ENCODE peak calls at places on chromosomes 6 and 20, in four cellular contexts. R is hepatocyte, P is Panc1, Q is mucosa of descending colon. N is an unnamed sample.

GRCh38 chr6:157999100-158000051 is 17.7 kb downstream of the SYNJ2 start:
- DNase-seq in R (no peak), P (no peak), Q (no peak), N (no peak)

GRCh38 chr6:49322861-49323260 is 140.2 kb downstream of the MMUT start:
- DNase-seq in R (no peak), P (no peak), Q (no peak), N (no peak)

GRCh38 chr6:72461144-72461543 is 160.7 kb upstream of the KCNQ5 start:
- DNase-seq in R (no peak), P (no peak), Q (no peak), N (no peak)

GRCh38 chr6:47587503-47587902 is 109.9 kb downstream of the CD2AP start:
- DNase-seq in R (no peak), P (no peak), Q (no peak), N (no peak)

GRCh38 chr6:20680697-20681165 is 146.5 kb downstream of the CDKAL1 start:
- DNase-seq in R (no peak), P (no peak), Q (no peak), N (no peak)

GRCh38 chr20:63536241-63536977 is 767 bp downstream of the PTK6 start:
- DNase-seq in R (no peak), P (no peak), Q (peak; percentile 70), N (peak; percentile 85)

GRCh38 chr20:1440024-1440423 is 26.6 kb downstream of the NSFL1C start:
- DNase-seq in R (no peak), P (no peak), Q (no peak), N (no peak)

GRCh38 chr6:161894436-161894835 is 620.6 kb upstream of the AGPAT4 start:
- DNase-seq in R (no peak), P (no peak), Q (no peak), N (no peak)

GRCh38 chr6:136921936-136922679 is at the start of gene SLC35D3:
- DNase-seq in R (peak; percentile 20), P (no peak), Q (peak; percentile 50), N (no peak)

GRCh38 chr6:125944434-125944816 is 12.1 kb upstream of the HINT3 start:
- DNase-seq in R (peak; percentile 72), P (no peak), Q (peak; percentile 62), N (peak; percentile 83)

GRCh38 chr20:58708246-58708931 is 15.8 kb downstream of the NPEPL1 start:
- DNase-seq in R (no peak), P (no peak), Q (no peak), N (peak; percentile 70)

GRCh38 chr6:16409531-16410441 is 171.4 kb downstream of the GMPR start:
- DNase-seq in R (peak; percentile 69), P (peak; percentile 36), Q (peak; percentile 69), N (no peak)

GRCh38 chr6:41494212-41495115 is 51.7 kb upstream of the FOXP4 start:
- DNase-seq in R (no peak), P (no peak), Q (no peak), N (no peak)

GRCh38 chr6:112911949-112912348 is 564.8 kb downstream of the RFPL4B start:
- DNase-seq in R (no peak), P (no peak), Q (no peak), N (no peak)

GRCh38 chr6:144215932-144216667 is 65.8 kb downstream of the STX11 start:
- DNase-seq in R (peak; percentile 97), P (peak; percentile 97), Q (peak; percentile 95), N (peak; percentile 97)

GRCh38 chr6:108581237-108581931 is 20.7 kb downstream of the FOXO3 start:
- DNase-seq in R (peak; percentile 48), P (no peak), Q (no peak), N (no peak)
- H3K4me1 ChIP-seq in R (peaks cover 82% of the 10 kb centered on the region), P (peaks cover 17% of the 10 kb centered on the region), Q (peaks cover 18% of the 10 kb centered on the region), N (peaks cover 55% of the 10 kb centered on the region)

GRCh38 chr6:25350593-25350992 is 71.4 kb downstream of the CARMIL1 start:
- DNase-seq in R (no peak), P (no peak), Q (no peak), N (no peak)
- H3K4me1 ChIP-seq in R (peaks cover 9% of the 10 kb centered on the region), P (no peaks in the 10 kb centered on the region), Q (no peaks in the 10 kb centered on the region), N (peaks cover 4% of the 10 kb centered on the region)

GRCh38 chr6:35678814-35679213 is 9.9 kb downstream of the FKBP5 start:
- DNase-seq in R (no peak), P (no peak), Q (no peak), N (no peak)
- H3K4me1 ChIP-seq in R (no peaks in the 10 kb centered on the region), P (no peaks in the 10 kb centered on the region), Q (peaks cover 27% of the 10 kb centered on the region), N (peaks cover 13% of the 10 kb centered on the region)

DNA sequence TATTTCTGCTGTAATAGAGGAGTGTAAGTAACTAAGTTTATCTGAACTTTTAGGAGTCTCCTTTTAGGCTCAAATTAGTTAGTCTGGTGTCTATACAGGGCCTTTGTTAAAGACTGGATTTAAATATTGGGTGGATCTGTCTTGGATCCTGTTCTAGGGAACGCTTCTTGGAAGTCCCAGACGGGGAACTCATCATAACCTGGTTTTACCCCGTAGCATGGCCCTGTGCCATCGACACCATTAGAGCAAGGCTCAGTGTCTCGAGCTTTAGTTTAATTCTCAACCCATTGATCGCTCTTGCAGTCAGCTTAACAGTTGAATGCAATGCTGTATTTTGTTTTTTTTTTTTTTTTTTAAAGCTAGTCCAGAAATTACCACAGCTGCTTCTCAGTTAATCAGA is 89.9 kb downstream of the CARMIL1 start:
- DNase-seq in R (no peak), P (no peak), Q (no peak), N (no peak)
- H3K4me1 ChIP-seq in R (peaks cover 12% of the 10 kb centered on the region), P (no peaks in the 10 kb centered on the region), Q (peaks cover 17% of the 10 kb centered on the region), N (peaks cover 9% of the 10 kb centered on the region)

GRCh38 chr20:41079066-41079465 is 50.4 kb downstream of the TOP1 start:
- DNase-seq in R (no peak), P (no peak), Q (no peak), N (no peak)

GRCh38 chr20:41078329-41078728 is 49.7 kb downstream of the TOP1 start:
- DNase-seq in R (peak; percentile 32), P (no peak), Q (no peak), N (no peak)

GRCh38 chr20:41074441-41074840 is 45.8 kb downstream of the TOP1 start:
- DNase-seq in R (no peak), P (no peak), Q (no peak), N (no peak)

GRCh38 chr20:41072919-41073318 is 44.3 kb downstream of the TOP1 start:
- DNase-seq in R (no peak), P (no peak), Q (no peak), N (no peak)

DNA sequence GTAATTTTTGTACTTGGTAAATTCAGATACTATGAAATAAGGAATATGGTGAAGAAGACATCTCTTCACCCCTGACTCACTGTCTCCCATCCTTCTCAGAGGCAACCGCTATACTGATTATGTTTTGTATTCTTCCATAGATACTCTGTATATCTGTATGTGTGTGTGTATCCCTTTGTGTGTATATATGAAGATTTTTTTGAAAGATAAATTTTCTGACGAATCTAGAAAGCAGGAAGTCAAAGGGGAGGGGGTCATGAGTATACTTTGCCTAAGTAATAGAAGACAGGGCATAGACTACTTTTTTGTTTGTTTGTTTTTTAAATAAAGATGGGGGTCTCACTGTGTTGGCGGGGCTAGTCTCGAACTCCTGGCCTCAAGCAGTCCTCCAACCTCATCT is 48.2 kb downstream of the TOP1 start:
- DNase-seq in R (no peak), P (no peak), Q (no peak), N (no peak)
- H3K4me1 ChIP-seq in R (peaks cover 38% of the 10 kb centered on the region), P (peaks cover 38% of the 10 kb centered on the region), Q (peaks cover 29% of the 10 kb centered on the region), N (peaks cover 23% of the 10 kb centered on the region)

GRCh38 chr6:5302220-5302946 is 41.1 kb downstream of the FARS2 start:
- DNase-seq in R (no peak), P (no peak), Q (no peak), N (no peak)

GRCh38 chr6:5303711-5304110 is 42.4 kb downstream of the FARS2 start:
- DNase-seq in R (no peak), P (no peak), Q (no peak), N (no peak)

GRCh38 chr6:5305968-5306626 is 44.8 kb downstream of the FARS2 start:
- DNase-seq in R (peak; percentile 12), P (no peak), Q (no peak), N (no peak)

GRCh38 chr6:5300206-5300764 is 39.0 kb downstream of the FARS2 start:
- DNase-seq in R (no peak), P (no peak), Q (no peak), N (no peak)

GRCh38 chr6:5302995-5303622 is 41.8 kb downstream of the FARS2 start:
- DNase-seq in R (peak; percentile 80), P (peak; percentile 61), Q (peak; percentile 67), N (no peak)
- H3K4me1 ChIP-seq in R (peaks cover 12% of the 10 kb centered on the region), P (peaks cover 6% of the 10 kb centered on the region), Q (peaks cover 4% of the 10 kb centered on the region), N (peaks cover 5% of the 10 kb centered on the region)

DNA sequence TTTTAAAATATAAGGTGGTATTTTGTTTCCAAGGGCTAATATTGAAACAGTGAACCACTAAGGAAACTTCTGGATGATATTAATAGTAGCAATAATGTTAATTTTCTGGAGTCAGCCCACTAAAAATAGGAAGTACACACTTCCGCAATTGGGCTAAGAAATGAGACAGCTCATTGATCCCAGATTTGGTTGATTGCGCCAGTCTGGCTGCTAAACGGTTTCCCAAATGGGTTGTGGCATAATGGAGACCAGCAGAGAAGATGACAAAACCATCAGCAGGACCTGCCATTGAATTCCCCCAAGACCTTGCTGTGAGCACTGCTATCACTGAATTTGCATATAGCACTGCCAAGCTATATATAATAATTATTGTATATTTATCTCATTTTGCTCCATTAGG is 71.2 kb upstream of the SGK1 start:
- DNase-seq in R (no peak), P (no peak), Q (no peak), N (no peak)
- H3K4me1 ChIP-seq in R (no peaks in the 10 kb centered on the region), P (no peaks in the 10 kb centered on the region), Q (no peaks in the 10 kb centered on the region), N (no peaks in the 10 kb centered on the region)

DNA sequence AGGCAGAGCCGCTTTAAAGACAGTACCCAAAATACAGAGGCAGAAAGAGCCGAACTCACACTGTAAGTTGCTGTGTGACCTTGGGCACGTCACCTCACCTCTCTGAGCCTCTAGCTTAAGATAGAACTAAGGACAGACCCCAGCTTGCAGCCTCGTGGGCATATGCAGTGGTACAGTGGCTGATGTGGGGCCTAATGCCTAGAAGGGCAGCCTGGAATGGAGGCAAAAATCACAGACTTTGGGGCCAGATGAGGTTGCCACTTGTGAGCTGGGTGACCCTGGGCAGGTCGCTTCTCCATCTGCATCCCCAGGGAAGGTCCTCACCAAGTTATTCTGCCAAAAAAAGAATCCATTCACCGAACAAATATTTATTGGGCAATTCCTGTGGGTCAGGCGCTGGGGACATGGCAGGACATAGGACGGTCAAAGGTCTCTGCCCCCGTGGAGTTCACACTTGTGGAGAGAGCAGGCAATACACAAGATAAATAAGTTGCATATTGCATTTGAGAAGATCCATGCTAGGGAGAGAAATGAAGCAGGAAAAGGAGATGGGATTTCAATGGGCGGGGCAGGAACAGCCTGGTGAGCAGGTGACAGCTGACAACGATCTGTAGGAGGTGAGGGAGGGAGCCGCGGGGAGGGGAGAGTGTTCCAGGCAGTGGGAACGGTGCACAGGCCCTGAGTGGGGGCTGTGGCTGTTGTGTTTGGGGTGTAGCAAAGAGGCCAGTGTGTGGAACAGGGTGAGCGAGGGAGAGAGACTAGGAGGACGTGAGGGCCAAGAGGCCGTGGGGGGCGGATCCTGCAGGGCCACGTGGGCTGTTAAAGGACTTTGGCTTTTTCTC is 115.2 kb downstream of the CEBPB start:
- DNase-seq in R (peak; percentile 61), P (no peak), Q (peak; percentile 75), N (peak; percentile 86)
- H3K4me1 ChIP-seq in R (peaks cover 50% of the 10 kb centered on the region), P (peaks cover 39% of the 10 kb centered on the region), Q (peaks cover 29% of the 10 kb centered on the region), N (peaks cover 16% of the 10 kb centered on the region)

GRCh38 chr6:51552400-51552799 is 535.0 kb downstream of the PKHD1 start:
- DNase-seq in R (no peak), P (no peak), Q (no peak), N (no peak)

GRCh38 chr6:51553246-51554015 is 534.0 kb downstream of the PKHD1 start:
- DNase-seq in R (no peak), P (no peak), Q (no peak), N (peak; percentile 59)

GRCh38 chr6:51554029-51554428 is 533.4 kb downstream of the PKHD1 start:
- DNase-seq in R (no peak), P (no peak), Q (no peak), N (no peak)

GRCh38 chr6:51550243-51550642 is 537.2 kb downstream of the PKHD1 start:
- DNase-seq in R (no peak), P (no peak), Q (no peak), N (no peak)
- H3K4me1 ChIP-seq in R (no peaks in the 10 kb centered on the region), P (no peaks in the 10 kb centered on the region), Q (no peaks in the 10 kb centered on the region), N (no peaks in the 10 kb centered on the region)

N was measured in kidney.